ENCODE peak calls at places on chromosomes 1 and 21, in eight cellular contexts. G is A549, S is SK-N-SH, V is HCT116, C is NB4, F is WTC11, B is HepG2, O is endothelial cell of umbilical vein. K is an unnamed sample.
A peak's percentile ranks its signal among the peaks of the same experiment; 100 is the strongest.

GRCh38 chr1:109361649-109362048 is 36.1 kb downstream of the SORT1 start:
- DNase-seq in G (no peak), S (no peak), V (no peak), C (no peak), F (no peak), B (no peak), O (no peak), K (no peak)

GRCh38 chr1:37509181-37509580 is 5.4 kb downstream of the MEAF6 start:
- DNase-seq in G (no peak), S (peak; percentile 15), V (no peak), C (peak; percentile 47), F (no peak), B (peak; percentile 28), O (no peak), K (no peak)

GRCh38 chr21:15094706-15095105 is 29.9 kb upstream of the NRIP1 start:
- DNase-seq in G (no peak), S (no peak), V (no peak), C (no peak), F (no peak), B (no peak), O (no peak), K (no peak)

GRCh38 chr1:178645826-178646200 is 79.2 kb upstream of the RALGPS2 start:
- DNase-seq in G (no peak), S (no peak), V (no peak), C (no peak), F (no peak), B (no peak), O (no peak), K (no peak)

GRCh38 chr1:221708987-221709386 is 32.9 kb downstream of the DUSP10 start:
- DNase-seq in G (peak; percentile 41), S (peak; percentile 18), V (no peak), C (peak; percentile 69), F (no peak), B (peak; percentile 85), O (peak; percentile 13), K (no peak)

GRCh38 chr1:35188578-35189392 is 4.2 kb downstream of the SFPQ start:
- DNase-seq in G (no peak), S (no peak), V (no peak), C (no peak), F (no peak), B (peak; percentile 49), O (no peak), K (no peak)

GRCh38 chr1:244559561-244559960 is 93.4 kb upstream of the DESI2 start:
- DNase-seq in G (no peak), S (no peak), V (no peak), C (no peak), F (no peak), B (peak; percentile 22), O (no peak), K (no peak)

GRCh38 chr1:212981025-212981495 is 30.7 kb downstream of the VASH2 start:
- DNase-seq in G (no peak), S (no peak), V (no peak), C (no peak), F (peak; percentile 31), B (no peak), O (no peak), K (peak; percentile 47)

GRCh38 chr1:92822907-92823306 is 8.9 kb upstream of the RPL5 start:
- DNase-seq in G (no peak), S (no peak), V (no peak), C (peak; percentile 51), F (no peak), B (peak; percentile 89), O (no peak), K (no peak)

GRCh38 chr1:58065520-58065919 is 481.0 kb downstream of the OMA1 start:
- DNase-seq in G (no peak), S (peak; percentile 37), V (no peak), C (no peak), F (peak; percentile 35), B (peak; percentile 3), O (no peak), K (no peak)

GRCh38 chr1:230142608-230143209 is 75.7 kb downstream of the GALNT2 start:
- DNase-seq in G (no peak), S (no peak), V (no peak), C (no peak), F (no peak), B (no peak), O (no peak), K (no peak)

GRCh38 chr1:61975621-61976020 is 219.0 kb upstream of the L1TD1 start:
- DNase-seq in G (no peak), S (no peak), V (no peak), C (no peak), F (no peak), B (no peak), O (no peak), K (no peak)

GRCh38 chr1:7388488-7389185 is 382.5 kb upstream of the VAMP3 start:
- DNase-seq in G (no peak), S (peak; percentile 66), V (no peak), C (no peak), F (no peak), B (no peak), O (peak; percentile 51), K (peak; percentile 49)

GRCh38 chr1:185645201-185645640 is 89.0 kb upstream of the HMCN1 start:
- DNase-seq in G (no peak), S (no peak), V (no peak), C (no peak), F (no peak), B (no peak), O (no peak), K (no peak)

GRCh38 chr1:28123461-28123961 is 35.1 kb upstream of the EYA3 start:
- DNase-seq in G (no peak), S (no peak), V (no peak), C (peak; percentile 85), F (no peak), B (no peak), O (no peak), K (no peak)

GRCh38 chr1:216804107-216804506 is 80.9 kb upstream of the ESRRG start:
- DNase-seq in G (no peak), S (no peak), V (no peak), C (no peak), F (no peak), B (no peak), O (no peak), K (no peak)

GRCh38 chr21:41141031-41141457 is 26.9 kb upstream of the BACE2 start:
- DNase-seq in G (no peak), S (no peak), V (no peak), C (no peak), F (no peak), B (no peak), O (peak; percentile 40), K (no peak)

GRCh38 chr1:175466556-175466955 is 274.0 kb upstream of the KIAA0040 start:
- DNase-seq in G (no peak), S (no peak), V (no peak), C (no peak), F (no peak), B (no peak), O (no peak), K (no peak)

GRCh38 chr1:119674835-119675289 is 26.8 kb upstream of the ZNF697 start:
- DNase-seq in G (no peak), S (no peak), V (peak; percentile 68), C (peak; percentile 69), F (no peak), B (peak; percentile 79), O (peak; percentile 83), K (no peak)

GRCh38 chr1:40004857-40005256 is 35.7 kb upstream of the CAP1 start:
- DNase-seq in G (no peak), S (no peak), V (no peak), C (no peak), F (no peak), B (no peak), O (no peak), K (no peak)

GRCh38 chr21:38326429-38326828 is 69.6 kb downstream of the KCNJ15 start:
- DNase-seq in G (no peak), S (no peak), V (no peak), C (no peak), F (no peak), B (no peak), O (no peak), K (no peak)

GRCh38 chr1:143720087-143721023 is 251.4 kb downstream of the FAM72C start:
- DNase-seq in G (peak; percentile 35), S (no peak), V (no peak), C (peak; percentile 92), F (peak; percentile 29), B (no peak), O (no peak), K (no peak)

GRCh38 chr1:184388671-184389292 is 2.0 kb downstream of the C1orf21 start:
- DNase-seq in G (no peak), S (peak; percentile 40), V (no peak), C (no peak), F (no peak), B (no peak), O (no peak), K (no peak)
- TF ChIP-seq MAX in G (no peak), S (no peak), V (no peak), C (no peak), F (no peak), B (no peak), O (no peak), K (no peak)

GRCh38 chr1:24575905-24576587 is 20.2 kb downstream of the NCMAP start:
- DNase-seq in G (no peak), S (no peak), V (no peak), C (no peak), F (no peak), B (no peak), O (no peak), K (no peak)
- TF ChIP-seq MAX in G (no peak), S (no peak), V (no peak), C (no peak), F (no peak), B (no peak), O (no peak), K (no peak)

DNA sequence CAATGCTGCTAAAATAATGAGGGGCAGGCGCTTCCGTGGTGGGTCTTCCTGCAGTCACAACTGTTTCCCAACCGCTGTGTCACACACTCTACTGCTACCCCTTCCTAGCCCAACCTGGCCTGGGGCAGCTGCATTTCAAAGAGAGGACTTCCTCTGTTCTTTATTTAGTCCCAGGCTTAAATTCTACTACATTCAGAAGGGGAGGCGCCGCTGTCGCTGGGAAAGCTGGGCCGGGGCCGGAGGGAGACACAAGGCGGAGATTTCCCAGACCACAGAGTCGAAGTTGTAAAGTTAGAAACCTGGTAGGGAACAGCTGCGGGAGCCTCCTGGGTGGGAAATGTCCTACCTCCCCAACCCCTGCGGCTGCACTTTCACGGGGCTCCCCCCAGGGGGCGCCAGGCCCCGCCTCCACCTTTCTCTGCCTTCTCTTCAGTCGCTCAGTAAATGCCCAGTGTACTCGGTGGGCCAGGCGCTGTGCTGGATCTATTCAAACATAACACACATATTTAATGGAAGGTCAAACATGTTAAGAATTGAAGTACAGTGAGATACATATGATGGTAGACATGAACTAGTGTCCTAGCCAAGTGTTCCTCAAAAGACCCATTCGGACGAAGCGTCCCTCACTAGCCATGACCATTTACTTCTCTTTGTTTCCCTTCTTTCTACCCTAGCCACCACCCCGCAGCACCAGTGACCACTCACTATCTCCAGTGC is 23.1 kb downstream of the DYRK3 start:
- DNase-seq in G (peak; percentile 81), S (peak; percentile 70), V (peak; percentile 12), C (peak; percentile 71), F (peak; percentile 79), B (no peak), O (peak; percentile 26), K (peak; percentile 93)
- TF ChIP-seq MAX in G (no peak), S (no peak), V (no peak), C (no peak), F (no peak), B (no peak), O (no peak), K (no peak)

DNA sequence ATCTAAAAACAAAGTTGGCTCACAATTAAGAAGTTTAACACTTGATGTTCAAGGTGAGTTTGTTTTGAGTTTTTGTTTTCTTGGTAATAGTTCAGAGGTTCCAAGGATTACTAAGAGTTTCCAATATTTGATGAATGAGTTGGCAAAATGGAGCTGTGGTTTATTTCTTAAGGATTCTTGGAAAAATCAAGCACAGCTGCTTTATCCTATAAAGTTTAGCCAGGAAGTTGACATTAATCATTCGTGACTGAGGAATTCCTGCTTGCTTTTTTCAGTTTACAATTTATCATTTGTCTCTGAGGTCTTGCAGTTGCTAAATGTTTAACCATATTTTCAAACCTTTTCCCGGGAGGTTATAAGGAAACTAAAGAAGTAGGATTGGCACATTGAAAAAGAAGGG is 15.2 kb downstream of the VCAM1 start:
- DNase-seq in G (no peak), S (no peak), V (no peak), C (no peak), F (no peak), B (no peak), O (peak; percentile 89), K (no peak)
- TF ChIP-seq MAX in G (no peak), S (no peak), V (no peak), C (no peak), F (no peak), B (no peak), O (no peak), K (no peak)